ENCODE peak calls at places on chromosomes 11 and 22, in six cellular contexts. One of them, this sample, is unnamed.

GRCh38 chr11:27477831-27478230 is 5.2 kb upstream of the LGR4 start:
- DNase-seq in HCT116: no peak
- DNase-seq in SK-N-SH: no peak
- DNase-seq in H1: no peak
- DNase-seq in HepG2: no peak
- DNase-seq in K562: no peak
- DNase-seq in this sample: no peak

GRCh38 chr11:58498464-58498863 is 9.4 kb downstream of the OR5B21 start:
- DNase-seq in HCT116: no peak
- DNase-seq in SK-N-SH: no peak
- DNase-seq in H1: no peak
- DNase-seq in HepG2: no peak
- DNase-seq in K562: no peak
- DNase-seq in this sample: no peak

GRCh38 chr22:43541022-43541421 is 129.2 kb downstream of the MPPED1 start:
- DNase-seq in HCT116: no peak
- DNase-seq in SK-N-SH: no peak
- DNase-seq in H1: no peak
- DNase-seq in HepG2: no peak
- DNase-seq in K562: no peak
- DNase-seq in this sample: no peak

GRCh38 chr11:44564653-44565007 is 833 bp upstream of the CD82 start:
- DNase-seq in HCT116: no peak
- DNase-seq in SK-N-SH: no peak
- DNase-seq in H1: no peak
- DNase-seq in HepG2: no peak
- DNase-seq in K562: peak; percentile 27
- DNase-seq in this sample: no peak

GRCh38 chr22:45007247-45007945 is 2.4 kb downstream of the PHF21B start:
- DNase-seq in HCT116: no peak
- DNase-seq in SK-N-SH: peak; percentile 91
- DNase-seq in H1: no peak
- DNase-seq in HepG2: no peak
- DNase-seq in K562: peak; percentile 51
- DNase-seq in this sample: peak; percentile 72

GRCh38 chr11:86039094-86039493 is 29.8 kb downstream of the PICALM start:
- DNase-seq in HCT116: no peak
- DNase-seq in SK-N-SH: no peak
- DNase-seq in H1: no peak
- DNase-seq in HepG2: no peak
- DNase-seq in K562: no peak
- DNase-seq in this sample: no peak

GRCh38 chr11:83051760-83052671 is 19.7 kb downstream of the RAB30 start:
- DNase-seq in HCT116: no peak
- DNase-seq in SK-N-SH: no peak
- DNase-seq in H1: no peak
- DNase-seq in HepG2: no peak
- DNase-seq in K562: no peak
- DNase-seq in this sample: no peak

GRCh38 chr22:45883811-45884170 is 93.2 kb downstream of the WNT7B start:
- DNase-seq in HCT116: no peak
- DNase-seq in SK-N-SH: no peak
- DNase-seq in H1: no peak
- DNase-seq in HepG2: no peak
- DNase-seq in K562: no peak
- DNase-seq in this sample: no peak

GRCh38 chr11:111938687-111939160 is 1.6 kb downstream of the DIXDC1 start:
- DNase-seq in HCT116: no peak
- DNase-seq in SK-N-SH: peak; percentile 27
- DNase-seq in H1: no peak
- DNase-seq in HepG2: peak; percentile 76
- DNase-seq in K562: peak; percentile 32
- DNase-seq in this sample: no peak

GRCh38 chr11:111135101-111135500 is 110.4 kb upstream of the POU2AF2 start:
- DNase-seq in HCT116: no peak
- DNase-seq in SK-N-SH: no peak
- DNase-seq in H1: no peak
- DNase-seq in HepG2: no peak
- DNase-seq in K562: no peak
- DNase-seq in this sample: no peak

GRCh38 chr11:61815790-61816735 is 740 bp downstream of the FADS1 start:
- DNase-seq in HCT116: peak; percentile 27
- DNase-seq in SK-N-SH: peak; percentile 81
- DNase-seq in H1: no peak
- DNase-seq in HepG2: peak; percentile 64
- DNase-seq in K562: peak; percentile 77
- DNase-seq in this sample: no peak

GRCh38 chr11:78657968-78658839 is 83.5 kb upstream of the NARS2 start:
- DNase-seq in HCT116: no peak
- DNase-seq in SK-N-SH: no peak
- DNase-seq in H1: no peak
- DNase-seq in HepG2: no peak
- DNase-seq in K562: no peak
- DNase-seq in this sample: no peak

GRCh38 chr11:46407635-46408034 is 16.1 kb upstream of the CHRM4 start:
- DNase-seq in HCT116: no peak
- DNase-seq in SK-N-SH: no peak
- DNase-seq in H1: no peak
- DNase-seq in HepG2: no peak
- DNase-seq in K562: no peak
- DNase-seq in this sample: no peak

GRCh38 chr11:67732045-67732787 is 57.8 kb upstream of the ALDH3B2 start:
- DNase-seq in HCT116: peak; percentile 4
- DNase-seq in SK-N-SH: peak; percentile 88
- DNase-seq in H1: no peak
- DNase-seq in HepG2: no peak
- DNase-seq in K562: peak; percentile 24
- DNase-seq in this sample: no peak

GRCh38 chr11:30497600-30497999 is 88.6 kb downstream of the MPPED2 start:
- DNase-seq in HCT116: no peak
- DNase-seq in SK-N-SH: no peak
- DNase-seq in H1: no peak
- DNase-seq in HepG2: no peak
- DNase-seq in K562: no peak
- DNase-seq in this sample: no peak

GRCh38 chr11:46666982-46667590 is 33.3 kb downstream of the ARHGAP1 start:
- DNase-seq in HCT116: no peak
- DNase-seq in SK-N-SH: no peak
- DNase-seq in H1: no peak
- DNase-seq in HepG2: no peak
- DNase-seq in K562: no peak
- DNase-seq in this sample: no peak

GRCh38 chr22:41444360-41445170 is 2.0 kb downstream of the TOB2 start:
- DNase-seq in HCT116: peak; percentile 78
- DNase-seq in SK-N-SH: peak; percentile 82
- DNase-seq in H1: peak; percentile 96
- DNase-seq in HepG2: peak; percentile 98
- DNase-seq in K562: peak; percentile 85
- DNase-seq in this sample: peak; percentile 93

GRCh38 chr22:33553493-33553892 is 366.8 kb downstream of the LARGE1 start:
- DNase-seq in HCT116: no peak
- DNase-seq in SK-N-SH: no peak
- DNase-seq in H1: no peak
- DNase-seq in HepG2: no peak
- DNase-seq in K562: no peak
- DNase-seq in this sample: no peak

GRCh38 chr11:122803306-122803705 is 35.0 kb upstream of the CRTAM start:
- DNase-seq in HCT116: no peak
- DNase-seq in SK-N-SH: no peak
- DNase-seq in H1: no peak
- DNase-seq in HepG2: no peak
- DNase-seq in K562: no peak
- DNase-seq in this sample: no peak

GRCh38 chr11:20002312-20003216 is 157.7 kb downstream of the DBX1 start:
- DNase-seq in HCT116: no peak
- DNase-seq in SK-N-SH: no peak
- DNase-seq in H1: no peak
- DNase-seq in HepG2: peak; percentile 94
- DNase-seq in K562: no peak
- DNase-seq in this sample: no peak

DNA sequence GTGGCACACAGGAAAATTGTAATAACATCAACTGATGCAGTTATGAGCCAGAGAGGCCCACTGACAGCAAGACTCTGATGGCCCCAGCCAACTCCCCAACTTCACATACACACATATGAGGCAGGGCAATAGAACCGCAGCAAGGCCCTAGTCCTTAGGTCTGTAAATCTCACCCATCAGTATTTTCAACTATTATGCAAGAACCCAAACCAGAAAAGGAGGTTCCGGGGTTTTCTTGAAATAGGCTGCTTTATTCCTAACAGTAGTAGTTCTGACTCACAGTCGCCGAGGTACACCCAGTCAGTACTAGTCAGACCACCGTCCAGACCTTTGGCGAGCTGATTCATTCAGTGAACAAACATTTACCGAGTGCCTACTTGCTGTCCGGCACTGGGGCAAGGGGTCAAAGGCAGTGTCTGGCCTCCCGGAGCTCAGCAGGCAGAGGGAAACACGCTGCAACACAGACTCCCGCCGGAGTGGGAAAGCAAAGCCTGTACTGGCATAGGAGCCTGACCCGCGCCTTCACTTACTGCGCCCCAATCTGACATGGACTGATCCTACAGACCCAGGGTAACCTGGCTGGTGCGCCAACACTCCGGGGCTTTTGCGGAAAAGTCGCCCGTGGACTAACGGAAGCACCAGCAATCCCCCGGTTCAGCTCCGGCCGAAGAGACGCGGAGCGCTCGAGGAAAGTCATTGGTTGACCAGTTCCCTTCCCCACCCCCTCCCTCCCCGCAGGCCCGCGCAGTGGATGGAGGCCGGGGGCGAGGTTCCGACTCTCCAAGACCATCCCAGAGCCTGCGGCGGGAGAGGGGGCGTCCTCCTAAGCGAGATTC is 1.3 kb downstream of the PLEKHA7 start:
- DNase-seq in HCT116: peak; percentile 12
- DNase-seq in SK-N-SH: no peak
- DNase-seq in H1: no peak
- DNase-seq in HepG2: peak; percentile 95
- DNase-seq in K562: no peak
- DNase-seq in this sample: no peak
- H3K27me3 ChIP-seq in HCT116: no peaks in the 10 kb centered on the region
- H3K27me3 ChIP-seq in SK-N-SH: peaks cover 49% of the 10 kb centered on the region
- H3K27me3 ChIP-seq in H1: peaks cover 3% of the 10 kb centered on the region
- H3K27me3 ChIP-seq in HepG2: no peaks in the 10 kb centered on the region
- H3K27me3 ChIP-seq in K562: peaks cover 18% of the 10 kb centered on the region
- H3K27me3 ChIP-seq in this sample: peaks cover 61% of the 10 kb centered on the region

GRCh38 chr22:19111140-19111539 is 11.1 kb downstream of the DGCR2 start:
- DNase-seq in HCT116: no peak
- DNase-seq in SK-N-SH: no peak
- DNase-seq in H1: no peak
- DNase-seq in HepG2: no peak
- DNase-seq in K562: no peak
- DNase-seq in this sample: no peak
- TF ChIP-seq YY1 in HCT116: no peak
- TF ChIP-seq YY1 in SK-N-SH: no peak
- TF ChIP-seq YY1 in H1: no peak
- TF ChIP-seq YY1 in HepG2: no peak
- TF ChIP-seq YY1 in K562: no peak
- TF ChIP-seq YY1 in this sample: no peak

GRCh38 chr11:36095716-36096115 is 151.9 kb downstream of the LDLRAD3 start:
- DNase-seq in HCT116: no peak
- DNase-seq in SK-N-SH: no peak
- DNase-seq in H1: no peak
- DNase-seq in HepG2: no peak
- DNase-seq in K562: no peak
- DNase-seq in this sample: no peak

GRCh38 chr11:36097219-36097650 is 153.4 kb downstream of the LDLRAD3 start:
- DNase-seq in HCT116: no peak
- DNase-seq in SK-N-SH: no peak
- DNase-seq in H1: no peak
- DNase-seq in HepG2: no peak
- DNase-seq in K562: no peak
- DNase-seq in this sample: no peak

GRCh38 chr11:36098046-36098445 is 154.2 kb downstream of the LDLRAD3 start:
- DNase-seq in HCT116: no peak
- DNase-seq in SK-N-SH: no peak
- DNase-seq in H1: no peak
- DNase-seq in HepG2: no peak
- DNase-seq in K562: no peak
- DNase-seq in this sample: no peak

GRCh38 chr11:36101466-36101865 is 157.6 kb downstream of the LDLRAD3 start:
- DNase-seq in HCT116: no peak
- DNase-seq in SK-N-SH: no peak
- DNase-seq in H1: no peak
- DNase-seq in HepG2: no peak
- DNase-seq in K562: no peak
- DNase-seq in this sample: no peak

DNA sequence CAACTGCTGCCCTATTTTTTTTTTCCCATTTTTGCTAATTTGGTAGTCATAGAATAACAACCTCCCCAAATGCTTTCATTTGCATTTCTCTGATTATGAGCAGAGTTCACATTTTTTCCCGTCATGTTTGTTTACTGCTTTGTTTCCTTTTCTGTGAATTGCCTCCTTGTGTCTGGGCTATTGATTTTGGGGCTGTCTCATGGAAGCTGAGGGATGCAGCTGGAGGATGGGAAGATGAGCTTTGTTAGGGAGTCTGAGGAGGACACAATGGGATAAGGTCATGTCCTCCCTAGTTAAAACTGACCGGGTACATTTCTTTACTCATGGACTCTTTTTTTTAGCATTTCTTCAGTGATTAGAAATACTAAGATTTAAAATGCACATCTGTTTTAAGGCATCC is 155.1 kb downstream of the LDLRAD3 start:
- DNase-seq in HCT116: no peak
- DNase-seq in SK-N-SH: no peak
- DNase-seq in H1: no peak
- DNase-seq in HepG2: no peak
- DNase-seq in K562: no peak
- DNase-seq in this sample: no peak
- H3K36me3 ChIP-seq in HCT116: no peaks in the 10 kb centered on the region
- H3K36me3 ChIP-seq in SK-N-SH: no peaks in the 10 kb centered on the region
- H3K36me3 ChIP-seq in H1: peaks cover 7% of the 10 kb centered on the region
- H3K36me3 ChIP-seq in HepG2: no peaks in the 10 kb centered on the region
- H3K36me3 ChIP-seq in K562: peaks cover 3% of the 10 kb centered on the region
- H3K36me3 ChIP-seq in this sample: peaks cover 14% of the 10 kb centered on the region

DNA sequence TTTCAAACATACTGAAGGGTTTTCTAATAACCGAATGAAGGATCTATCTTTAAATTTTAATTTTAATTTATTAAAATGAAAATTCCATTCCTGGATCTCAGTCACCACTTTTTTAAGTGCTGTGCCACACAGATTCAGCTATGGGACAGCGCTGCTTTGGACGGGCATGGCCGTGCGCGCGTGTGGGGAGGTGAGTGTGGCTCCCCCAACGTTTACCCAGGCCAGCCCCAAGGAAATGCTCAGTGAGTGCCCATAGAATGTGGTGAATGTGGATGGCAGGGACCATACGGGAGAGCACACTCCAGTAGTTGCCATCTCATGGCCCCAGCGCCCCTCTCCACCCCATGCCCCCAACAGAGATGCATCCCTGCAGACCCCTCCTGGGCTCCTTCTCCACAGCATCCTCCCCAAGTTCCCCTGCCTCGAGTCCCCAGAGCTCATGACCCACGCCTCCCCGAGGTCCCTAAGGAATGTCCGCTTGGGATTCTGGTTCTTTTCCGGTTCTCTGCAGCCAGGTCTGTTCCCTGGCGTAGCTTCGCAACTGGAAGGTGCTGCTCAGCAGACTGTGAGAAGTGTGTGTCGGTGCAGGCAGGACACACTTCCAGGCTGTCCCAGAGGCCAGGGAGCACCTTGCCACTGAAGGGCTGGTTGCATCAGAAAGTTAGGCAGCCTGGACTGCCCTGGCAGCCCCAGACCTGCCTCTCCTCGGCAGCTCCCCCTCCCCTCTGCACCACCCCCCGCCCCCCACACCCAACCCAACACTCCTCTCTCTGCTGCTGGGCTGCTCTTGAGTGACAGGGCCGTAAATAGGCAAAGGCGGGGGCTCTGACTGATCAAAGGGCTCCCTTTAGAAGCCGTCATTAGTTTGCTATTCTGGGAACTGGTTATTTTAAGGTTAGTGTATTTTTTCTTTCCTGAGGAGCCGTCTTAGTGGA is 88.3 kb upstream of the KCNQ1OT1 start:
- DNase-seq in HCT116: no peak
- DNase-seq in SK-N-SH: no peak
- DNase-seq in H1: no peak
- DNase-seq in HepG2: peak; percentile 61
- DNase-seq in K562: no peak
- DNase-seq in this sample: no peak
- H3K27me3 ChIP-seq in HCT116: no peaks in the 10 kb centered on the region
- H3K27me3 ChIP-seq in SK-N-SH: no peaks in the 10 kb centered on the region
- H3K27me3 ChIP-seq in H1: peaks cover 24% of the 10 kb centered on the region
- H3K27me3 ChIP-seq in HepG2: peaks cover 35% of the 10 kb centered on the region
- H3K27me3 ChIP-seq in K562: no peaks in the 10 kb centered on the region
- H3K27me3 ChIP-seq in this sample: peaks cover 27% of the 10 kb centered on the region